ENCODE peak calls at places on chromosomes 3 and 15, in ten cellular contexts. E is HepG2, Y is prostate gland, F is endothelial cell of umbilical vein, A is HL-60, Q is transverse colon, L is Panc1, O is breast epithelium, N is sigmoid colon, X is K562. R is an unnamed sample.

GRCh38 chr3:49133226-49133951 is 539 bp upstream of the LAMB2 start:
- DNase-seq in E (peak; percentile 80), Y (peak; percentile 83), F (peak; percentile 92), A (no peak), Q (peak; percentile 88), L (no peak), O (peak; percentile 78), N (peak; percentile 95), X (peak; percentile 75), R (peak; percentile 86)

GRCh38 chr3:71432044-71432970 is 151.2 kb downstream of the FOXP1 start:
- DNase-seq in E (no peak), Y (no peak), F (no peak), A (no peak), Q (no peak), L (no peak), O (no peak), N (no peak), X (no peak), R (no peak)

GRCh38 chr3:20511863-20512262 is 325.9 kb upstream of the SGO1 start:
- DNase-seq in E (peak; percentile 43), Y (no peak), F (peak; percentile 51), A (no peak), Q (no peak), L (peak; percentile 25), O (no peak), N (no peak), X (no peak), R (no peak)

GRCh38 chr3:46707601-46708011 is 6.4 kb downstream of the TMIE start:
- DNase-seq in E (no peak), Y (no peak), F (no peak), A (no peak), Q (peak; percentile 5), L (no peak), O (no peak), N (peak; percentile 56), X (no peak), R (no peak)

GRCh38 chr3:46851364-46852328 is 11.6 kb downstream of the MYL3 start:
- DNase-seq in E (no peak), Y (no peak), F (no peak), A (no peak), Q (no peak), L (no peak), O (no peak), N (no peak), X (no peak), R (no peak)

GRCh38 chr3:62378329-62378789 is 5.0 kb upstream of the FEZF2 start:
- DNase-seq in E (no peak), Y (no peak), F (no peak), A (no peak), Q (no peak), L (no peak), O (no peak), N (no peak), X (no peak), R (no peak)

GRCh38 chr3:190048831-190049541 is 71.7 kb downstream of the P3H2 start:
- DNase-seq in E (no peak), Y (no peak), F (peak; percentile 46), A (no peak), Q (no peak), L (no peak), O (no peak), N (no peak), X (no peak), R (no peak)

GRCh38 chr3:13645791-13646637 is 97.1 kb downstream of the FBLN2 start:
- DNase-seq in E (no peak), Y (no peak), F (no peak), A (no peak), Q (no peak), L (no peak), O (no peak), N (no peak), X (no peak), R (no peak)

GRCh38 chr15:76168237-76168984 is 108.6 kb downstream of the TMEM266 start:
- DNase-seq in E (no peak), Y (no peak), F (no peak), A (no peak), Q (no peak), L (no peak), O (no peak), N (no peak), X (peak; percentile 24), R (no peak)

GRCh38 chr15:61057830-61058529 is 171.1 kb downstream of the RORA start:
- DNase-seq in E (no peak), Y (no peak), F (no peak), A (no peak), Q (no peak), L (no peak), O (no peak), N (no peak), X (no peak), R (no peak)

GRCh38 chr3:129663045-129663446 is 56.6 kb upstream of the PLXND1 start:
- DNase-seq in E (peak; percentile 83), Y (peak; percentile 44), F (no peak), A (no peak), Q (no peak), L (no peak), O (peak; percentile 86), N (no peak), X (no peak), R (no peak)

GRCh38 chr15:100341662-100342560 is at the start of gene ADAMTS17:
- DNase-seq in E (peak; percentile 77), Y (peak; percentile 97), F (peak; percentile 92), A (peak; percentile 94), Q (peak; percentile 97), L (peak; percentile 64), O (peak; percentile 96), N (peak; percentile 98), X (peak; percentile 51), R (peak; percentile 98)

DNA sequence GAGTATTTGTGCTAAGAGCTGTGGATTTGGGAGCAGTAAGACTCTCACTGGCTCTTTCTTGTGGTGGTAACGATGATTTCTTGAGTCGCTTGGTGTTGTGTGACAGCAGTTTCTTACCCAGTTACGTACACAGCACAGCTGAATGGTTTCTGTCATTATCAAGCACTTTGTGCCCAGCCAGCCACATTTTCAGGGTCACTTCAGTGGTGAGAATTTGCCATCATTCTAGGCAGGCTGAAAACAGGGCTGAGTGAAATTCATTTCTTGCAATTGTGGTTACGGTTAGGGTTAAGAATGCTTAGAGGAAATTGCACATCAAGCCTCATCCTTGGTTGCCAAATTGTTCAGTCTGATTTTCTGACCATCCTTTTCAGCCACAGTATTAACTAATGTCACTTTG is 130.1 kb downstream of the RYR3 start:
- DNase-seq in E (no peak), Y (no peak), F (no peak), A (no peak), Q (no peak), L (no peak), O (no peak), N (no peak), X (no peak), R (no peak)
- TF ChIP-seq POLR2AphosphoS5 in E (no peak), Y (no peak), F (no peak), A (no peak), Q (no peak), L (no peak), O (no peak), N (no peak), X (no peak), R (no peak)

GRCh38 chr15:68635142-68635541 is 56.3 kb downstream of the CORO2B start:
- DNase-seq in E (no peak), Y (no peak), F (no peak), A (no peak), Q (no peak), L (no peak), O (no peak), N (no peak), X (no peak), R (no peak)
- H3K27ac ChIP-seq in E (no peak overlapping the region), Y (no peak overlapping the region), F (no peak overlapping the region), A (no peak overlapping the region), Q (no peak overlapping the region), L (no peak overlapping the region), O (no peak overlapping the region), N (peak overlapping the region; percentile 11), X (no peak overlapping the region), R (no peak overlapping the region)

GRCh38 chr15:65254237-65254820 is 32.4 kb downstream of the PARP16 start:
- DNase-seq in E (no peak), Y (no peak), F (no peak), A (no peak), Q (no peak), L (no peak), O (no peak), N (no peak), X (no peak), R (no peak)

GRCh38 chr15:65263313-65263712 is 23.4 kb downstream of the PARP16 start:
- DNase-seq in E (no peak), Y (no peak), F (no peak), A (no peak), Q (no peak), L (no peak), O (no peak), N (no peak), X (no peak), R (no peak)

GRCh38 chr15:65258370-65258769 is 28.3 kb downstream of the PARP16 start:
- DNase-seq in E (no peak), Y (no peak), F (no peak), A (no peak), Q (no peak), L (no peak), O (no peak), N (no peak), X (no peak), R (no peak)

GRCh38 chr15:65259367-65259781 is 27.3 kb downstream of the PARP16 start:
- DNase-seq in E (no peak), Y (peak; percentile 9), F (no peak), A (no peak), Q (peak; percentile 38), L (no peak), O (no peak), N (peak; percentile 94), X (no peak), R (no peak)

DNA sequence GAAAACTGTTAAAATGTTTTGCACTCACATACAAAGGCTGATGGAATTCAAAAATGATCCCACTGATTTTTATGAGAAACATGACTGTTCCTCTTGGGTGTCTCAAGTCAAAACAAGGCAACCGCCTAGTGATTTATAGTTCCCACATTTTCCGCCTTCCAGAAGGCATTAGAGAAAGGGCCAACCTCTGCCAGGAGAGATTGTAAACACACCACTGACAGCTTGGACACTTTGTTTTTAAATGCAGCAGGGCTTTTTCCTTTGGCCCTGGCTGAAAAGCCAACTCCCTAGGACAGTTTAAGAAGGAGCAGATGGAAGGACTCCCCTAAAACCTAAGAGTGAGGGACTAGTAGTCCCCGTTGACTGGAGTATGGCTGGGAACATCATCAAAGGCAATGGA is 27.8 kb downstream of the PARP16 start:
- DNase-seq in E (no peak), Y (peak; percentile 77), F (no peak), A (no peak), Q (no peak), L (no peak), O (no peak), N (peak; percentile 81), X (no peak), R (no peak)
- TF ChIP-seq POLR2AphosphoS5 in E (no peak), Y (peak; percentile 84), F (no peak), A (no peak), Q (peak; percentile 70), L (no peak), O (peak; percentile 59), N (peak; percentile 86), X (no peak), R (no peak)

DNA sequence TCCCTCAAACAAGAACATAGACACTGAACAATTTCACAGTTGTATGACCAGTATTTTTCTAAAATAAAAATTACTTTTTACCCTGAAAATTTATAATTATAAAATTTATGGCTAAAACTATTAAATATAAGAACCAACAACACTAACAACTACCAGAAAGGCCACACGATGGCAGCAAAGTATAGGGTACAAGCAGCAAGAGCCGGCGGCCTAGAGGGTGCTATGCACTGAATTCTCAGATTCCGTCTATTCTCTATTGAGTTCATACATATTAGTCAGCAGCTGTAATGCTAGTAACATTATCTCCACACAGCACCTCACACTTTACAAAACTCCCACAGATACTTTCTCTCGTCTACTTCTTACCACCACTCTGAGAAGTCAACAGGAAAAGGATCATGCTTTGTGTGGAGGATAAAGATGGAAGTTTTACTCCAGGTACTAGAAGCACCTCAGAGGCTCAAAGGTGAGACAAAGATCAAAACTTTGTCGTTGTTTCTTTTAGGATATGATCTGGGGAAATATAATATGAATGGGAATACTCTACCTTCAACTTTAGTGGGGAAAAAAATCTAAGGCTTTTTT is 160.5 kb downstream of the FGF12 start:
- DNase-seq in E (peak; percentile 45), Y (peak; percentile 85), F (peak; percentile 72), A (peak; percentile 12), Q (peak; percentile 54), L (peak; percentile 46), O (peak; percentile 63), N (peak; percentile 76), X (peak; percentile 54), R (no peak)
- H3K27ac ChIP-seq in E (no peak overlapping the region), Y (no peak overlapping the region), F (no peak overlapping the region), A (no peak overlapping the region), Q (no peak overlapping the region), L (no peak overlapping the region), O (no peak overlapping the region), N (no peak overlapping the region), X (no peak overlapping the region), R (no peak overlapping the region)